ENCODE peak calls at places on chromosomes 2 and 18, in eight cellular contexts. G is fibroblast of lung, P is right cardiac atrium, W is PC-9, M is iPS DF 6.9, E is left ventricle myocardium inferior, I is ascending aorta, U is right lobe of liver. F is an unnamed sample. For H3K4me1, the result is how much of the 10 kb centered on the place peaks cover.

GRCh38 chr2:226788881-226789485 is 10.6 kb downstream of the IRS1 start:
- DNase-seq in U (no peak), P (no peak), I (no peak), M (no peak), E (no peak), W (no peak), G (peak), F (no peak)

GRCh38 chr18:78586596-78586995 is 393.0 kb upstream of the SALL3 start:
- DNase-seq in I (no peak), E (no peak), P (no peak), G (no peak), U (no peak), W (no peak), M (no peak), F (no peak)

GRCh38 chr2:74919827-74920226 is 38.6 kb upstream of the POLE4 start:
- DNase-seq in W (peak), E (peak), I (peak), G (peak), U (peak), P (peak), M (peak), F (peak)

GRCh38 chr2:229089806-229090205 is 181.3 kb downstream of the PID1 start:
- DNase-seq in I (no peak), E (no peak), M (no peak), P (no peak), G (peak), W (no peak), U (no peak), F (no peak)

GRCh38 chr2:240974771-240975572 is 23.4 kb upstream of the SNED1 start:
- DNase-seq in U (no peak), W (no peak), G (peak), I (no peak), P (peak), E (peak), M (no peak), F (no peak)

GRCh38 chr2:163264376-163264775 is 425.8 kb upstream of the KCNH7 start:
- DNase-seq in G (no peak), W (no peak), U (no peak), I (no peak), E (no peak), P (no peak), M (no peak), F (no peak)

GRCh38 chr2:120465012-120465700 is 119.2 kb downstream of the INHBB start:
- DNase-seq in U (no peak), E (no peak), W (no peak), I (no peak), G (no peak), P (no peak), M (no peak), F (no peak)

GRCh38 chr18:7840445-7840844 is 273.3 kb downstream of the PTPRM start:
- DNase-seq in M (no peak), I (no peak), G (no peak), U (no peak), E (no peak), W (no peak), P (no peak), F (no peak)

GRCh38 chr2:66334237-66335054 is 100.5 kb upstream of the MEIS1 start:
- DNase-seq in I (no peak), E (no peak), W (no peak), M (no peak), U (no peak), P (no peak), G (no peak), F (no peak)

GRCh38 chr2:176129013-176129796 is at the start of gene HOXD8:
- DNase-seq in P (peak), I (peak), G (peak), E (no peak), W (peak), U (no peak), M (no peak), F (no peak)

GRCh38 chr2:22883054-22883453 is 501.9 kb upstream of the KLHL29 start:
- DNase-seq in I (no peak), P (no peak), E (no peak), G (no peak), M (no peak), W (no peak), U (no peak), F (no peak)

GRCh38 chr2:179336782-179337534 is 72.3 kb upstream of the SESTD1 start:
- DNase-seq in E (peak), I (no peak), U (no peak), W (no peak), M (no peak), G (peak), P (peak), F (no peak)

GRCh38 chr2:119367472-119368099 is 809 bp downstream of the DBI start:
- DNase-seq in I (peak), M (no peak), E (peak), U (peak), P (peak), G (peak), W (peak), F (peak)

GRCh38 chr2:159840620-159841019 is 42.6 kb upstream of the CD302 start:
- DNase-seq in P (no peak), W (no peak), M (no peak), I (no peak), G (no peak), E (no peak), U (no peak), F (no peak)

GRCh38 chr2:143397886-143398614 is 268.8 kb downstream of the ARHGAP15 start:
- DNase-seq in G (peak), U (no peak), P (no peak), I (no peak), E (no peak), W (no peak), M (no peak), F (no peak)

GRCh38 chr2:168949324-168949723 is 48.2 kb downstream of the G6PC2 start:
- DNase-seq in P (no peak), I (no peak), E (no peak), U (no peak), G (no peak), W (no peak), M (no peak), F (no peak)

GRCh38 chr2:32058130-32058529 is 5.2 kb upstream of the SPAST start:
- DNase-seq in W (no peak), P (no peak), G (peak), I (no peak), M (no peak), U (no peak), E (no peak), F (no peak)

GRCh38 chr2:222358876-222359275 is 60.1 kb upstream of the PAX3 start:
- DNase-seq in W (peak), E (peak), G (peak), I (no peak), U (no peak), M (no peak), P (no peak), F (no peak)

GRCh38 chr2:205386109-205386508 is 296.2 kb upstream of the NRP2 start:
- DNase-seq in E (no peak), G (peak), M (no peak), U (no peak), W (no peak), P (no peak), I (no peak), F (no peak)

GRCh38 chr18:26839609-26840008 is 25.9 kb downstream of the AQP4 start:
- DNase-seq in U (no peak), E (no peak), I (no peak), G (no peak), M (no peak), P (no peak), W (no peak), F (no peak)

GRCh38 chr2:105761931-105762515 is 17.3 kb downstream of the NCK2 start:
- DNase-seq in W (no peak), I (no peak), P (no peak), E (no peak), U (no peak), M (peak), G (no peak), F (no peak)

GRCh38 chr2:182416191-182416590 is 10.6 kb downstream of the PDE1A start:
- DNase-seq in M (no peak), W (no peak), G (no peak), I (no peak), U (no peak), E (no peak), P (no peak), F (no peak)

GRCh38 chr2:207352978-207353377 is 176.8 kb upstream of the CREB1 start:
- DNase-seq in I (no peak), G (peak), W (no peak), E (no peak), U (no peak), P (no peak), M (no peak), F (no peak)

GRCh38 chr2:210171309-210172218 is at the start of gene KANSL1L:
- DNase-seq in M (peak), W (peak), E (peak), G (peak), U (peak), P (peak), I (peak), F (peak)

GRCh38 chr2:73205611-73206010 is 3.2 kb downstream of the NOTO start:
- DNase-seq in I (no peak), U (no peak), W (no peak), P (no peak), M (no peak), G (no peak), E (no peak), F (no peak)

GRCh38 chr2:164890533-164890932 is 48.9 kb upstream of the COBLL1 start:
- DNase-seq in W (no peak), E (no peak), G (peak), I (no peak), P (no peak), U (no peak), M (no peak), F (no peak)

GRCh38 chr2:8438996-8439395 is 242.9 kb upstream of the ID2 start:
- DNase-seq in E (peak), I (peak), U (peak), P (peak), G (no peak), W (no peak), M (no peak), F (peak)

GRCh38 chr2:224242543-224242942 is 159.4 kb downstream of the FAM124B start:
- DNase-seq in W (no peak), G (peak), I (no peak), U (no peak), M (no peak), P (no peak), E (no peak), F (no peak)

GRCh38 chr2:205708231-205708631 is 25.9 kb downstream of the NRP2 start:
- DNase-seq in W (no peak), G (peak), I (peak), U (peak), M (no peak), E (no peak), P (peak), F (peak)

GRCh38 chr18:57698571-57699276 is 77.1 kb upstream of the NARS1 start:
- DNase-seq in I (no peak), M (no peak), E (no peak), U (no peak), W (no peak), G (peak), P (no peak), F (no peak)

GRCh38 chr2:28377984-28378678 is 14.5 kb upstream of the FOSL2 start:
- DNase-seq in E (no peak), I (no peak), G (no peak), U (peak), W (no peak), P (peak), M (no peak), F (no peak)

GRCh38 chr2:17759805-17760204 is 5.9 kb downstream of the GEN1 start:
- DNase-seq in W (no peak), M (no peak), I (no peak), P (no peak), U (no peak), G (peak), E (no peak), F (no peak)

GRCh38 chr2:160407393-160408204 is 86.0 kb downstream of the RBMS1 start:
- DNase-seq in M (no peak), G (peak), E (peak), W (peak), U (peak), P (peak), I (peak), F (peak)

GRCh38 chr2:70716951-70717350 is 51.0 kb downstream of the ADD2 start:
- DNase-seq in I (peak), P (no peak), G (no peak), U (no peak), W (no peak), E (no peak), M (no peak), F (no peak)

GRCh38 chr2:230987137-230988020 is 8.5 kb upstream of the SPATA3 start:
- DNase-seq in M (peak), I (peak), E (peak), G (peak), U (peak), W (peak), P (peak), F (peak)

GRCh38 chr2:170241731-170242130 is 63.8 kb downstream of the MYO3B start:
- DNase-seq in U (no peak), W (no peak), E (no peak), M (no peak), G (no peak), P (no peak), I (no peak), F (no peak)

GRCh38 chr2:230913406-230913805 is 11.6 kb downstream of the GPR55 start:
- DNase-seq in I (peak), W (no peak), G (peak), U (no peak), P (peak), M (no peak), E (no peak), F (no peak)

GRCh38 chr2:190511104-190511503 is 23.4 kb downstream of the NEMP2 start:
- DNase-seq in P (no peak), G (peak), M (no peak), U (no peak), I (no peak), W (no peak), E (no peak), F (no peak)

GRCh38 chr2:146079216-146079615 is 1559.3 kb upstream of the ZEB2 start:
- DNase-seq in U (no peak), M (no peak), E (no peak), I (no peak), G (no peak), W (no peak), P (no peak), F (no peak)

GRCh38 chr2:146077156-146077555 is 1557.2 kb upstream of the ZEB2 start:
- DNase-seq in G (no peak), P (no peak), U (no peak), W (no peak), E (no peak), I (no peak), M (no peak), F (no peak)

GRCh38 chr2:146080925-146081324 is 1561.0 kb upstream of the ZEB2 start:
- DNase-seq in I (no peak), G (no peak), U (no peak), P (no peak), W (no peak), E (no peak), M (no peak), F (no peak)

DNA sequence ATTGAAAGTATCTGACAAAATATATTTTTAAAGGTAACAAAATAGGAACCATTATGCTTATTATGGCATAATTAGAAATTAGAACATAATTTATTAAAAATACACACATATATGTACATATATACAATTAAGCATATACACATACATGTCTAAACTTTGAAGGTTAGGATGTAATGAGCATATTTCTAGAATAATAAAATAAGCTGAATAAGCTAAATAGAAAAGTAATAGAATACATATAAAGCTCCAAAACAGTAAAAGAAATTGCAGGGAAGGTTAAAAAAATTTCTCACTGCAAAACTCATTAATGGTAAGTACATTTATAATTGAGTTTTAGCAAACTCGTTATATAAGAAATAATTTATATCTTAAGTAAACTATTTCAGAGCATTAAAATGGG is 1561.5 kb upstream of the ZEB2 start:
- DNase-seq in P (no peak), I (no peak), U (no peak), E (no peak), W (no peak), M (no peak), G (no peak), F (no peak)
- H3K4me1 ChIP-seq in P (under half), I (under half), U (under half), E (under half), W (under half), M (under half), G (under half), F (under half)

GRCh38 chr2:42974303-42974696 is 181.9 kb upstream of the HAAO start:
- DNase-seq in I (peak), U (no peak), P (no peak), G (peak), M (no peak), E (no peak), W (no peak), F (no peak)
- H3K4me1 ChIP-seq in I (under half), U (under half), P (under half), G (under half), M (under half), E (under half), W (under half), F (under half)

GRCh38 chr2:57475391-57475790 is 571.2 kb upstream of the VRK2 start:
- DNase-seq in W (no peak), P (no peak), I (no peak), U (no peak), M (no peak), G (no peak), E (no peak), F (no peak)
- H3K4me1 ChIP-seq in W (under half), P (under half), I (under half), U (under half), M (under half), G (under half), E (under half), F (under half)

GRCh38 chr2:152406119-152406835 is 71.3 kb downstream of the FMNL2 start:
- DNase-seq in M (no peak), P (no peak), W (no peak), I (no peak), E (no peak), U (no peak), G (no peak), F (no peak)

GRCh38 chr2:152407806-152408205 is 72.8 kb downstream of the FMNL2 start:
- DNase-seq in U (no peak), E (no peak), I (no peak), P (no peak), G (no peak), M (no peak), W (no peak), F (no peak)

GRCh38 chr2:152408260-152408659 is 73.3 kb downstream of the FMNL2 start:
- DNase-seq in M (no peak), E (no peak), P (no peak), W (no peak), G (no peak), U (no peak), I (no peak), F (no peak)

GRCh38 chr2:152406836-152407161 is 71.8 kb downstream of the FMNL2 start:
- DNase-seq in E (no peak), I (no peak), M (no peak), W (no peak), P (no peak), U (no peak), G (no peak), F (no peak)

GRCh38 chr2:152407204-152407721 is 72.3 kb downstream of the FMNL2 start:
- DNase-seq in E (peak), I (peak), M (no peak), U (peak), G (peak), W (peak), P (peak), F (peak)
- H3K4me1 ChIP-seq in E (half or more), I (under half), M (under half), U (under half), G (under half), W (half or more), P (under half), F (half or more)

GRCh38 chr2:98452396-98453027 is 7.9 kb downstream of the INPP4A start:
- DNase-seq in G (no peak), E (no peak), W (no peak), P (no peak), M (no peak), U (no peak), I (no peak), F (no peak)
- H3K4me1 ChIP-seq in G (under half), E (half or more), W (under half), P (under half), M (under half), U (under half), I (under half), F (under half)

DNA sequence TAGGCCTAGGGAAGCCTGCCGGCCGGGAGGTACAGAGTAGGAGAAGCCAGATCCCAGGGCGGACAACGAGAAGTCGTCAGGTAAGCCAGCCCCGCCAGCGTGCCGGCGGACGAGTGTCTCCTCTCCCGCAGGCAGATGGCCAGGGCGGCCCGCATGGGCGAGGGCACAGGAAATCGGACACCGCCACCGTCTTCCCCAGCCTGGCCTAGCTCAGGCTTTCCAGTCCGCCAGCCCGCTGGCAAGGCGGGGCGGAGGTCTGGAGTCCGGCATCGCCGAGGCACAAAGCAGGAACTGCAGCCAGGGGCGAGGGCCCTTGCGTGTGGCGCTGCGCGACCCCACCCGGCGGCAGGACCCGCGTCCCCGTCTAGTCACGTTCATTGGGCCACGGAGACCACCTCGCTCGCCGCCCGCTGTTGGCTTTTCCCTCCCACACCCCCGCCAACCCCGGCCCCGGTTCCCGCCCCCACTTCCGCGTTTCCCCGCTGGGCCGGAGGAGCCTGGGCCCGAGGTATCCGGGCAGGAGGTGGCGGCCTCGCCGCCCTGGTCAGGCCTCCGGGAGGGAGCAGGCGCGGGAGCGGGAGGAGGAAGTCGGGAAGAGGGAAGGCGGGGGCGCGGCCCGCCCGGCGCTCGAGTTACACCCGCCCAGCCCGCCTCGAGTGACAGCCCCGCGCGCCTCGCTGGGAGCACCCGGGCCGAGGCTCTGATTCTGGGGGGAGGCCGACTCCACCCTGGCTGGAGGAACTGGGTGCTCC is at the start of gene GPD2:
- DNase-seq in M (peak), P (peak), E (peak), G (peak), U (peak), W (peak), I (peak), F (peak)
- H3K4me1 ChIP-seq in M (under half), P (under half), E (under half), G (under half), U (under half), W (half or more), I (under half), F (under half)

GRCh38 chr2:200352631-200353030 is 46.1 kb downstream of the SPATS2L start:
- DNase-seq in G (peak), P (no peak), E (no peak), U (no peak), I (no peak), M (no peak), W (peak), F (no peak)

GRCh38 chr2:200351815-200352214 is 45.3 kb downstream of the SPATS2L start:
- DNase-seq in E (no peak), M (no peak), G (no peak), U (no peak), P (no peak), I (no peak), W (no peak), F (no peak)

GRCh38 chr2:200354823-200355751 is 48.6 kb downstream of the SPATS2L start:
- DNase-seq in I (no peak), P (no peak), W (no peak), M (no peak), U (no peak), E (no peak), G (no peak), F (no peak)

GRCh38 chr2:200353125-200353524 is 46.6 kb downstream of the SPATS2L start:
- DNase-seq in I (no peak), M (no peak), G (peak), E (no peak), U (no peak), W (no peak), P (no peak), F (no peak)

GRCh38 chr2:200353873-200354272 is 47.4 kb downstream of the SPATS2L start:
- DNase-seq in G (no peak), E (no peak), M (no peak), U (no peak), I (no peak), W (no peak), P (no peak), F (no peak)
- H3K4me1 ChIP-seq in G (under half), E (half or more), M (under half), U (under half), I (under half), W (under half), P (under half), F (half or more)

F was measured in heart right ventricle.